ENCODE peak calls at places on chromosomes 11 and 22, in six cellular contexts. W is activated CD8-positive, alpha-beta memory T cell treated with anti-CD3 and anti-CD28 coated beads for 1 hour; O is fibroblast of lung; J is NCI-H1105 treated with DMSO at 0.1 percent for 48 hours; M is naive thymus-derived CD8-positive, alpha-beta T cell; B is GDM1. R is an unnamed sample.

GRCh38 chr11:128509990-128510389 is 77.4 kb downstream of the ETS1 start:
- DNase-seq in W (no peak), M (no peak), B (no peak), J (no peak), O (peak), R (no peak)

GRCh38 chr22:19057539-19057938 is 64.7 kb downstream of the DGCR2 start:
- DNase-seq in O (no peak), M (no peak), J (no peak), B (no peak), W (no peak), R (no peak)

GRCh38 chr11:72770799-72771198 is 18.6 kb upstream of the ARAP1 start:
- DNase-seq in W (no peak), O (no peak), B (no peak), M (no peak), J (peak), R (no peak)

GRCh38 chr11:133971871-133972270 is 15.1 kb upstream of the IGSF9B start:
- DNase-seq in M (no peak), O (no peak), J (no peak), B (no peak), W (no peak), R (no peak)

GRCh38 chr11:45675646-45676045 is 10.2 kb upstream of the CHST1 start:
- DNase-seq in J (no peak), B (no peak), M (no peak), W (no peak), O (no peak), R (no peak)

GRCh38 chr11:78244546-78245315 is 56.0 kb downstream of the USP35 start:
- DNase-seq in B (no peak), W (no peak), J (no peak), M (no peak), O (peak), R (no peak)

GRCh38 chr11:304061-304506 is 3.5 kb upstream of the IFITM2 start:
- DNase-seq in M (no peak), J (no peak), O (no peak), B (no peak), W (no peak), R (no peak)

GRCh38 chr22:29842172-29842571 is 4.1 kb upstream of the ASCC2 start:
- DNase-seq in O (no peak), W (no peak), J (no peak), M (no peak), B (no peak), R (no peak)

GRCh38 chr11:67301951-67302516 is 1.3 kb upstream of the SSH3 start:
- DNase-seq in W (no peak), M (no peak), O (peak), B (no peak), J (peak), R (no peak)

GRCh38 chr11:611001-611996 is 4.5 kb downstream of the IRF7 start:
- DNase-seq in M (no peak), J (no peak), W (no peak), O (no peak), B (no peak), R (no peak)

GRCh38 chr22:28024422-28024888 is 105.4 kb upstream of the PITPNB start:
- DNase-seq in O (no peak), J (no peak), B (no peak), W (no peak), M (no peak), R (no peak)

GRCh38 chr11:108670381-108670930 is 5.6 kb downstream of the DDX10 start:
- DNase-seq in J (no peak), O (no peak), M (no peak), W (no peak), B (no peak), R (no peak)

GRCh38 chr11:125494987-125495725 is 909 bp downstream of the FEZ1 start:
- DNase-seq in W (no peak), M (peak), O (peak), B (no peak), J (no peak), R (no peak)

GRCh38 chr11:94883878-94884277 is 89.5 kb downstream of the CWC15 start:
- DNase-seq in O (no peak), J (no peak), M (no peak), B (no peak), W (no peak), R (no peak)

GRCh38 chr11:116357769-116358544 is 414.8 kb downstream of the BUD13 start:
- DNase-seq in O (peak), B (no peak), J (no peak), W (no peak), M (no peak), R (no peak)

R was measured in CMK.